ENCODE peak calls at places on chromosomes 12 and 14, in six cellular contexts. Z is lower lobe of right lung, Q is sigmoid colon, A is neural progenitor cell, K is GM13977, C is cardiac fibroblast. V is an unnamed sample.

GRCh38 chr12:63301311-63301710 is 150.3 kb upstream of the AVPR1A start:
- DNase-seq in Z (no peak), Q (no peak), A (no peak), K (no peak), C (peak), V (no peak)

GRCh38 chr12:115440438-115440837 is 756.5 kb upstream of the TBX3 start:
- DNase-seq in Z (no peak), Q (no peak), A (no peak), K (no peak), C (peak), V (no peak)

GRCh38 chr14:74491952-74492351 is 1.2 kb downstream of the NPC2 start:
- DNase-seq in Z (no peak), Q (no peak), A (peak), K (peak), C (peak), V (no peak)

GRCh38 chr12:56104815-56105476 is 587 bp downstream of the PA2G4 start:
- DNase-seq in Z (no peak), Q (no peak), A (no peak), K (no peak), C (peak), V (peak)

GRCh38 chr12:121325922-121326396 is 26.3 kb downstream of the ANAPC5 start:
- DNase-seq in Z (no peak), Q (no peak), A (no peak), K (no peak), C (no peak), V (no peak)

GRCh38 chr14:32413967-32414640 is 85.0 kb downstream of the AKAP6 start:
- DNase-seq in Z (no peak), Q (no peak), A (no peak), K (no peak), C (no peak), V (no peak)

GRCh38 chr14:84282618-84283017 is 1247.3 kb upstream of the FLRT2 start:
- DNase-seq in Z (no peak), Q (no peak), A (no peak), K (no peak), C (no peak), V (no peak)

GRCh38 chr12:72546106-72546505 is 273.9 kb downstream of the TRHDE start:
- DNase-seq in Z (no peak), Q (no peak), A (no peak), K (no peak), C (no peak), V (no peak)

GRCh38 chr12:95815635-95816212 is 25.2 kb upstream of the NTN4 start:
- DNase-seq in Z (no peak), Q (no peak), A (no peak), K (peak), C (peak), V (no peak)

GRCh38 chr14:21059842-21060589 is 2.4 kb downstream of the RNASE8 start:
- DNase-seq in Z (no peak), Q (no peak), A (no peak), K (no peak), C (no peak), V (no peak)

GRCh38 chr12:127393896-127394295 is 873.1 kb upstream of the TMEM132C start:
- DNase-seq in Z (no peak), Q (no peak), A (no peak), K (no peak), C (peak), V (no peak)

GRCh38 chr14:104184911-104185499 is 46.6 kb downstream of the KIF26A start:
- DNase-seq in Z (no peak), Q (no peak), A (no peak), K (peak), C (no peak), V (no peak)

GRCh38 chr14:91372680-91373495 is 44.7 kb downstream of the CCDC88C start:
- DNase-seq in Z (no peak), Q (no peak), A (no peak), K (peak), C (no peak), V (no peak)

GRCh38 chr14:55120466-55121144 is 8.4 kb upstream of the LGALS3 start:
- DNase-seq in Z (peak), Q (no peak), A (no peak), K (no peak), C (no peak), V (no peak)

GRCh38 chr14:103385994-103386491 is 828 bp downstream of the MARK3 start:
- DNase-seq in Z (peak), Q (peak), A (peak), K (no peak), C (peak), V (peak)

GRCh38 chr12:47808049-47808448 is 11.7 kb downstream of the HDAC7 start:
- DNase-seq in Z (peak), Q (peak), A (no peak), K (peak), C (peak), V (no peak)

GRCh38 chr14:37171678-37172023 is 755 bp downstream of the SLC25A21 start:
- DNase-seq in Z (no peak), Q (no peak), A (no peak), K (no peak), C (no peak), V (no peak)

GRCh38 chr12:94873368-94874085 is 130.0 kb downstream of the NDUFA12 start:
- DNase-seq in Z (no peak), Q (no peak), A (peak), K (peak), C (no peak), V (peak)

GRCh38 chr12:121534495-121535148 is 46.2 kb downstream of the KDM2B start:
- DNase-seq in Z (no peak), Q (peak), A (peak), K (peak), C (no peak), V (no peak)

GRCh38 chr12:27426743-27427142 is 19.8 kb upstream of the SMCO2 start:
- DNase-seq in Z (no peak), Q (no peak), A (no peak), K (no peak), C (no peak), V (no peak)

GRCh38 chr12:45850302-45850701 is 120.8 kb downstream of the ARID2 start:
- DNase-seq in Z (no peak), Q (no peak), A (no peak), K (no peak), C (no peak), V (no peak)

GRCh38 chr14:48936881-48937280 is 649.3 kb downstream of the RPS29 start:
- DNase-seq in Z (no peak), Q (no peak), A (no peak), K (no peak), C (no peak), V (no peak)

GRCh38 chr14:76259029-76259735 is 107.5 kb downstream of the GPATCH2L start:
- DNase-seq in Z (no peak), Q (no peak), A (no peak), K (no peak), C (peak), V (no peak)

GRCh38 chr12:1939745-1940607 is 21.5 kb upstream of the CACNA2D4 start:
- DNase-seq in Z (peak), Q (peak), A (peak), K (peak), C (peak), V (peak)

GRCh38 chr12:78898416-78898815 is 33.8 kb downstream of the SYT1 start:
- DNase-seq in Z (no peak), Q (peak), A (peak), K (no peak), C (peak), V (no peak)

GRCh38 chr12:107778383-107779015 is 4.0 kb downstream of the ASCL4 start:
- DNase-seq in Z (no peak), Q (no peak), A (no peak), K (no peak), C (no peak), V (no peak)

GRCh38 chr12:4991373-4991772 is 52.3 kb upstream of the KCNA5 start:
- DNase-seq in Z (no peak), Q (no peak), A (no peak), K (no peak), C (no peak), V (no peak)

GRCh38 chr12:47767197-47767724 is 5.8 kb upstream of the SLC48A1 start:
- DNase-seq in Z (peak), Q (no peak), A (peak), K (peak), C (peak), V (peak)

GRCh38 chr12:47811070-47811391 is 8.7 kb downstream of the HDAC7 start:
- DNase-seq in Z (no peak), Q (no peak), A (no peak), K (no peak), C (peak), V (no peak)

DNA sequence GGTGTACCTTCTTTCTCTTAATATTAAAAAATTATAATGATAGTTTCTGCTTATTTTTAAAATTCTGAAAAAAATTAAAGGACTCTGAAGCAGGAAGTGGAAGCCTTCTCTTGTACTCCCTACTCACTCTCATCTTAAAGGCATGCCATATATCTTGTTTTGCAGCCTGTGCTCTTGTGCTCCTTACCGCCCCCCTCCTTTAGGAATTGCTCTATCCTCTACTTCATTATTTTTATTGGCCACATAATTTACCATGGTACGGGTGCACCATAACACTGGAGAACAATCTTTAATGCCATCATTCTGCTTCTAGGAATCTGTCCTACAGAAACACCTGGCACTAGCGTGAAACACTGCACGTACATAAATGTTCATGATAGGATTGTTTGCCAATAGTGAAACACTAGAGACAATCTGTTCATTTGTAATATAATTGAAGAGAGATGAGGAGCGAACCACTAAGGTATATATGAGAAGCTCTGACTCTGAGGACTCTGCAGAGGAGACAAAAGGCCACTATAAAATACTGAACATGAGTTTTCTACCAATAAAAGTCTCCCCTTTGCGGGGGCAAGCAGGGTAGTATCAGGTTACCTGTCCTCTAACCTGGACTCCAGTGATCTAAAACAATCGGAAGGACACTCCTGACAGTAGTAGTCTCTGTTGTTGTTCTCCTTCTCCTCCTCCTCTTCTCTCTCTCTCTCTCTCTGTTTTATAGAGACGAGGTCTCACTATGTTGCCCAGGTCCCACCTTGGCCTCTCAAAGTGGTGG is 6.3 kb upstream of the NYNRIN start:
- DNase-seq in Z (no peak), Q (no peak), A (no peak), K (no peak), C (peak), V (no peak)
- TF ChIP-seq CTCF in Z (no peak), Q (no peak), A (no peak), K (no peak), C (peak), V (no peak)

GRCh38 chr12:76080729-76081415 is 3.6 kb downstream of the NAP1L1 start:
- DNase-seq in Z (no peak), Q (no peak), A (peak), K (no peak), C (no peak), V (no peak)
- TF ChIP-seq CTCF in Z (no peak), Q (no peak), A (peak), K (peak), C (peak), V (no peak)

DNA sequence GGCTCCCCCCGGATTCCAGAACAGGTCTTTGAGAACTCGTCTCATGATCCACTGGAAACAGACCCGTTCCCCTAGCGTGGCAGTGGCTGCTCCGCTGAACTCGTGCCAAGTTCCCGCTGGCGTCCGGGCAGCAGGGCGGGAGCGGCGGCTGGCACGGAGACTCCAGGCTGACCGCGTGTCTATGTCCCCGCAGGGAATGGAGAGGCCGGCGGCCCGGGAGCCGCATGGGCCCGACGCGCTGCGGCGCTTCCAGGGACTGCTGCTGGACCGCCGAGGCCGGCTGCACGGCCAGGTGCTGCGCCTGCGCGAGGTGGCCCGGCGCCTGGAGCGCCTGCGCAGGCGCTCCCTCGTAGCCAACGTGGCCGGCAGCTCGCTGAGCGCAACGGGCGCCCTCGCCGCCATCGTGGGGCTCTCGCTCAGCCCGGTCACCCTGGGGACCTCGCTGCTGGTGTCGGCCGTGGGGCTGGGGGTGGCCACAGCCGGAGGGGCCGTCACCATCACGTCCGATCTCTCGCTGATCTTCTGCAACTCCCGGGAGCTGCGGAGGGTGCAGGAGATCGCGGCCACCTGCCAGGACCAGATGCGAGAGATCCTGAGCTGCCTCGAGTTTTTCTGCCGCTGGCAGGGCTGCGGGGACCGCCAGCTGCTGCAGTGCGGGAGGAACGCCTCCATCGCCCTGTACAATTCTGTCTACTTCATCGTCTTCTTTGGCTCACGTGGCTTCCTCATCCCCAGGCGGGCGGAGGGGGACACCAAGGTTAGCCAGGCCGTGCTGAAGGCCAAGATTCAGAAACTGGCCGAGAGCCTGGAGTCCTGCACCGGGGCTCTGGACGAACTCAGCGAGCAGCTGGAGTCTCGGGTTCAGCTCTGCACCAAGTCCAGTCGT is 1.5 kb downstream of the APOLD1 start:
- DNase-seq in Z (peak), Q (peak), A (peak), K (peak), C (peak), V (peak)
- TF ChIP-seq CTCF in Z (peak), Q (peak), A (no peak), K (no peak), C (no peak), V (no peak)

GRCh38 chr12:98939350-98939749 is 294.3 kb downstream of the APAF1 start:
- DNase-seq in Z (no peak), Q (no peak), A (peak), K (no peak), C (peak), V (peak)
- TF ChIP-seq CTCF in Z (no peak), Q (no peak), A (peak), K (peak), C (peak), V (peak)